ENCODE peak calls at places on chromosomes 16 and 17, in ten cellular contexts. M, U, Q, W, Z, P, C, R, H and N are unnamed samples.

GRCh38 chr16:69253796-69254426 is 57.2 kb upstream of the VPS4A start:
- DNase-seq in M (no peak), U (no peak), Q (no peak), W (no peak), Z (no peak), P (no peak), C (no peak), R (no peak), H (no peak), N (peak; percentile 46)

GRCh38 chr17:75130632-75131277 is 787 bp downstream of the NT5C start:
- DNase-seq in M (peak; percentile 47), U (peak; percentile 71), Q (peak; percentile 39), W (peak; percentile 55), Z (peak; percentile 60), P (no peak), C (no peak), R (peak; percentile 45), H (peak; percentile 76), N (peak; percentile 56)

GRCh38 chr17:17848311-17848710 is 11.5 kb upstream of the SREBF1 start:
- DNase-seq in M (no peak), U (no peak), Q (no peak), W (no peak), Z (no peak), P (no peak), C (no peak), R (no peak), H (no peak), N (no peak)

GRCh38 chr17:82933006-82933310 is 93.1 kb upstream of the ZNF750 start:
- DNase-seq in M (peak; percentile 18), U (peak; percentile 19), Q (no peak), W (no peak), Z (peak; percentile 28), P (no peak), C (no peak), R (peak; percentile 5), H (no peak), N (peak; percentile 5)

GRCh38 chr16:85512716-85513115 is 100.4 kb upstream of the GSE1 start:
- DNase-seq in M (no peak), U (no peak), Q (no peak), W (no peak), Z (no peak), P (no peak), C (no peak), R (no peak), H (no peak), N (no peak)

GRCh38 chr17:5272313-5272712 is 9.8 kb upstream of the RABEP1 start:
- DNase-seq in M (no peak), U (no peak), Q (no peak), W (no peak), Z (no peak), P (no peak), C (no peak), R (no peak), H (no peak), N (no peak)

GRCh38 chr17:44496815-44497214 is 6.4 kb downstream of the GPATCH8 start:
- DNase-seq in M (no peak), U (no peak), Q (no peak), W (no peak), Z (no peak), P (no peak), C (no peak), R (no peak), H (no peak), N (no peak)

GRCh38 chr17:66343531-66344078 is 41.2 kb downstream of the PRKCA start:
- DNase-seq in M (no peak), U (peak; percentile 40), Q (no peak), W (peak; percentile 54), Z (no peak), P (no peak), C (no peak), R (no peak), H (no peak), N (no peak)

GRCh38 chr16:79267781-79268180 is 332.8 kb downstream of the MAF start:
- DNase-seq in M (no peak), U (no peak), Q (no peak), W (no peak), Z (no peak), P (no peak), C (no peak), R (no peak), H (no peak), N (no peak)

GRCh38 chr16:15897834-15898254 is 9.4 kb upstream of the CEP20 start:
- DNase-seq in M (no peak), U (no peak), Q (no peak), W (no peak), Z (no peak), P (no peak), C (no peak), R (no peak), H (no peak), N (no peak)

GRCh38 chr17:17134952-17135340 is 71.2 kb downstream of the PLD6 start:
- DNase-seq in M (no peak), U (no peak), Q (no peak), W (no peak), Z (no peak), P (no peak), C (no peak), R (no peak), H (no peak), N (no peak)

GRCh38 chr16:29023279-29024278 is 38.7 kb downstream of the LAT start:
- DNase-seq in M (no peak), U (no peak), Q (peak; percentile 45), W (no peak), Z (no peak), P (no peak), C (no peak), R (no peak), H (no peak), N (no peak)
- H3K4me3 ChIP-seq in M (no peak overlapping the region), U (no peak overlapping the region), Q (no peak overlapping the region), W (no peak overlapping the region), Z (no peak overlapping the region), P (no peak overlapping the region), C (no peak overlapping the region), R (no peak overlapping the region), H (no peak overlapping the region), N (no peak overlapping the region)

DNA sequence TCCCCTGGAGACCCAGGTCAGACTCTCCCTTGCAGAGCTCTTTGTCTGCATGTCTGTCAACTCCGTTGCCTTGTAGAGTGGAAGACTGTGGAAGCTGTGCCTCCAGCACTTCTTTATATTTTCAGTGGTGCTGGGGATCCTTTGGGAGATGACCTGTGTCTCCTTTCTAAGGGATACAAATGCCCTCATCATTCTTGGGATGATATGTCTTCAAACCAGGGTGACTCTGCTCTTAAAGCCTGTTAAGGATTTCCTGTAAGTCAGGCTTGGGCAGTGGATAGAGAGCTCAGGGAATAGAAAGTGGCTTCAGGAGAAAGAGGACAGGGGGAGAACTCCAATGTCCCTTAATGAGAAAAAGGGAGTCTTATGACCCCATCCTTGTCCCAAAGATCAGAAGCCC is 1.5 kb downstream of the HOXB3 start:
- DNase-seq in M (no peak), U (no peak), Q (no peak), W (no peak), Z (no peak), P (no peak), C (no peak), R (no peak), H (no peak), N (no peak)
- H3K4me1 ChIP-seq in M (peaks cover 68% of the 10 kb centered on the region), U (peaks cover 21% of the 10 kb centered on the region), Q (peaks cover 28% of the 10 kb centered on the region), W (peaks cover 49% of the 10 kb centered on the region), Z (no peaks in the 10 kb centered on the region), P (peaks cover 11% of the 10 kb centered on the region), C (peaks cover 55% of the 10 kb centered on the region), R (peaks cover 25% of the 10 kb centered on the region), H (peaks cover 6% of the 10 kb centered on the region), N (no peaks in the 10 kb centered on the region)

DNA sequence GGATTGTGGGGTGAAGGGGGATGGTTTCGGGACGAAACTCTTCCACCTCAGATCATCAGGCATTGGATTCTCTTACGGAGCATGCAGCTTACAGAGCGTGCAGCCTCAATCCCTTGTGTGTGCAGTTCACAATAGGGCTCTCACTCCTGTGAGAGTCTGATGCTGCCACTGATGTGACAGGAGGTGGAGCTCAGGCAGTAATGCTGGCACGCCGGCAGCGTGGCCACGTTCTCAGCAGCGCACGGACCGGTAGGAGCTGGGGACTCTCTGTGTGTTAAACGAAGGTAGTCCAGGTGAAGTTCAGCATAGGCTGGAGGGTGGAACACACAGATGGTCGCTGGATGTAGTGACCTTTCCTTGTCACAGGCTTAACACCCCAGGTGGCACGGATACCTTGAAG is 37.8 kb downstream of the SEC14L1 start:
- DNase-seq in M (no peak), U (no peak), Q (no peak), W (no peak), Z (no peak), P (no peak), C (no peak), R (no peak), H (no peak), N (no peak)
- H3K4me3 ChIP-seq in M (no peak overlapping the region), U (no peak overlapping the region), Q (no peak overlapping the region), W (no peak overlapping the region), Z (no peak overlapping the region), P (no peak overlapping the region), C (no peak overlapping the region), R (no peak overlapping the region), H (no peak overlapping the region), N (no peak overlapping the region)

DNA sequence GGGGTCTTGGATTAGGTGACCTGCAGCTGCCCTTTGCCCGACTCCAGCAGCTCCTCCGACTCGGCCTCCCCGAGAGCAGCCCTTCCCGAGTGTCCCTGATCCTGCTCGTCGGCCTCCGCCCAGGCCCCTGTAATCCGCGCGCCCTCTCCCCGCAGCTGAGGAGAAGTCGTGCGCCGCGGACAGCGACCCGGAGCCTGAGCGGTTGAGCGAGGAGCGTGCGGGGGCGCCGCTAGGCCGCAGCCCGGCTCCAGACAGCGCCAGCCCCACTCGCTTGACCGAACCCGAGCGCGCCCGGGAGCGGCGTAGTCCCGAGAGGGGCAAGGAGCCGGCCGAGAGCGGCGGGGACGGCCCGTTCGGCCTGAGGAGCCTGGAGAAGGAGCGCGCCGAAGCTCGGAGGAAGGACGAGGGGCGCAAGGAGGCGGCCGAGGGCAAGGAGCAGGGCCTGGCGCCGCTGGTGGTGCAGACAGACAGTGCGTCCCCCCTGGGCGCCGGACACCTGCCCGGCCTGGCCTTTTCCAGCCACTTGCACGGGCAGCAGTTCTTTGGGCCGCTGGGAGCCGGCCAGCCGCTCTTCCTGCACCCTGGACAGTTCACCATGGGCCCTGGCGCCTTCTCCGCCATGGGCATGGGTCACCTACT is 5.5 kb downstream of the TBX2 start:
- DNase-seq in M (no peak), U (no peak), Q (no peak), W (no peak), Z (peak; percentile 28), P (peak; percentile 13), C (no peak), R (no peak), H (peak; percentile 51), N (peak; percentile 22)
- H3K4me1 ChIP-seq in M (peaks cover 70% of the 10 kb centered on the region), U (no peaks in the 10 kb centered on the region), Q (peaks cover 43% of the 10 kb centered on the region), W (peaks cover 36% of the 10 kb centered on the region), Z (no peaks in the 10 kb centered on the region), P (peaks cover 42% of the 10 kb centered on the region), C (peaks cover 95% of the 10 kb centered on the region), R (peaks cover 61% of the 10 kb centered on the region), H (peaks cover 47% of the 10 kb centered on the region), N (no peaks in the 10 kb centered on the region)

DNA sequence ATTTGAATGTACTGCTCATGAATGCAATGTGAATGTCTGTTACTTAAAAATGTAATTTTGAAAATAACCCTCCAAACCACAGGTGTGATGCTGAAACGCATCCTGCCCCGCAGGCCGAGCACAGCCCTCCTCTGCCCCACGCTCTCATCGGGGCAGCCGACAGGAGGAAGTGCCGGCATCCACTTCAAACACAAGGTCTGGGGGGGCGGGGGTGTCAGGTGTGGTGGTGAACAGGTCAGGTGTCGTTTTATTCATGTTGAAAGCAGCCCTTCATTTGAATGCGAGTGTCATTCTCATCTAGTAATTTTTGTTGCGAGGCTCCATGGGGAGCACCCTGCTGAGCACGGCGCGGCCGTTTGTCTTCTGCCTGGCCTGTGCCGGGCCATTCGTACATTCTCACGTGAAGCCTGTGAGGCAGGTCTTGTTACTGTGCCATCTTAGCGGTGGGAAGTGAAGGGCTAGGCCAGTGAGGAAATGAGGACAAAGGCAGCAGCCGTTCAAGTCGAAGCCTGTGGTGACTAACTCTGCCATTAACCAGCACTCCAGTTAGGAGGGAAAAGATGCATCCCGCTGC is 1.8 kb downstream of the ACSF3 start:
- DNase-seq in M (no peak), U (no peak), Q (no peak), W (no peak), Z (no peak), P (no peak), C (no peak), R (no peak), H (no peak), N (no peak)
- H3K4me3 ChIP-seq in M (no peak overlapping the region), U (no peak overlapping the region), Q (no peak overlapping the region), W (no peak overlapping the region), Z (no peak overlapping the region), P (no peak overlapping the region), C (no peak overlapping the region), R (no peak overlapping the region), H (no peak overlapping the region), N (no peak overlapping the region)